ENCODE peak calls at places on chromosomes 5 and 9, in five cellular contexts. One of them, this sample, is unnamed.

GRCh38 chr9:11962327-11962726 is 730.9 kb upstream of the TYRP1 start:
- DNase-seq in iris pigment epithelial cell: no peak
- DNase-seq in activated T-cell treated with anti-CD3 and anti-CD28 coated beads, Interleukin-2, amount 50 U/mL, for 4 hours: no peak
- DNase-seq in T-helper 9 cell: no peak
- DNase-seq in stimulated activated naive CD8-positive, alpha-beta T cell treated with anti-CD3 and anti-CD28 coated beads, Interleukin-15, amount 100 ng/mL, for 72 hours: no peak
- DNase-seq in this sample: no peak

GRCh38 chr9:75152416-75152815 is 64.1 kb downstream of the OSTF1 start:
- DNase-seq in stimulated activated naive CD8-positive, alpha-beta T cell treated with anti-CD3 and anti-CD28 coated beads, Interleukin-15, amount 100 ng/mL, for 72 hours: peak
- DNase-seq in iris pigment epithelial cell: no peak
- DNase-seq in T-helper 9 cell: peak
- DNase-seq in activated T-cell treated with anti-CD3 and anti-CD28 coated beads, Interleukin-2, amount 50 U/mL, for 4 hours: peak
- DNase-seq in this sample: peak

GRCh38 chr9:132006657-132007370 is 72.9 kb downstream of the MED27 start:
- DNase-seq in stimulated activated naive CD8-positive, alpha-beta T cell treated with anti-CD3 and anti-CD28 coated beads, Interleukin-15, amount 100 ng/mL, for 72 hours: peak
- DNase-seq in T-helper 9 cell: no peak
- DNase-seq in activated T-cell treated with anti-CD3 and anti-CD28 coated beads, Interleukin-2, amount 50 U/mL, for 4 hours: no peak
- DNase-seq in iris pigment epithelial cell: peak
- DNase-seq in this sample: no peak

GRCh38 chr9:121268598-121269029 is 652 bp downstream of the GSN start:
- DNase-seq in stimulated activated naive CD8-positive, alpha-beta T cell treated with anti-CD3 and anti-CD28 coated beads, Interleukin-15, amount 100 ng/mL, for 72 hours: no peak
- DNase-seq in T-helper 9 cell: no peak
- DNase-seq in iris pigment epithelial cell: no peak
- DNase-seq in activated T-cell treated with anti-CD3 and anti-CD28 coated beads, Interleukin-2, amount 50 U/mL, for 4 hours: no peak
- DNase-seq in this sample: no peak

GRCh38 chr5:32539981-32540380 is 45.4 kb upstream of the SUB1 start:
- DNase-seq in iris pigment epithelial cell: no peak
- DNase-seq in T-helper 9 cell: no peak
- DNase-seq in stimulated activated naive CD8-positive, alpha-beta T cell treated with anti-CD3 and anti-CD28 coated beads, Interleukin-15, amount 100 ng/mL, for 72 hours: no peak
- DNase-seq in activated T-cell treated with anti-CD3 and anti-CD28 coated beads, Interleukin-2, amount 50 U/mL, for 4 hours: no peak
- DNase-seq in this sample: no peak

GRCh38 chr5:106269252-106269843 is 1401.4 kb downstream of the EFNA5 start:
- DNase-seq in stimulated activated naive CD8-positive, alpha-beta T cell treated with anti-CD3 and anti-CD28 coated beads, Interleukin-15, amount 100 ng/mL, for 72 hours: no peak
- DNase-seq in iris pigment epithelial cell: peak
- DNase-seq in T-helper 9 cell: no peak
- DNase-seq in activated T-cell treated with anti-CD3 and anti-CD28 coated beads, Interleukin-2, amount 50 U/mL, for 4 hours: no peak
- DNase-seq in this sample: no peak

GRCh38 chr5:30279237-30279636 is 914.2 kb upstream of the CDH6 start:
- DNase-seq in T-helper 9 cell: no peak
- DNase-seq in activated T-cell treated with anti-CD3 and anti-CD28 coated beads, Interleukin-2, amount 50 U/mL, for 4 hours: no peak
- DNase-seq in stimulated activated naive CD8-positive, alpha-beta T cell treated with anti-CD3 and anti-CD28 coated beads, Interleukin-15, amount 100 ng/mL, for 72 hours: no peak
- DNase-seq in iris pigment epithelial cell: peak
- DNase-seq in this sample: no peak

GRCh38 chr9:6149315-6149714 is 66.3 kb upstream of the IL33 start:
- DNase-seq in iris pigment epithelial cell: peak
- DNase-seq in activated T-cell treated with anti-CD3 and anti-CD28 coated beads, Interleukin-2, amount 50 U/mL, for 4 hours: no peak
- DNase-seq in T-helper 9 cell: no peak
- DNase-seq in stimulated activated naive CD8-positive, alpha-beta T cell treated with anti-CD3 and anti-CD28 coated beads, Interleukin-15, amount 100 ng/mL, for 72 hours: no peak
- DNase-seq in this sample: no peak

GRCh38 chr5:34767127-34767526 is 71.8 kb upstream of the TTC23L start:
- DNase-seq in stimulated activated naive CD8-positive, alpha-beta T cell treated with anti-CD3 and anti-CD28 coated beads, Interleukin-15, amount 100 ng/mL, for 72 hours: no peak
- DNase-seq in T-helper 9 cell: no peak
- DNase-seq in activated T-cell treated with anti-CD3 and anti-CD28 coated beads, Interleukin-2, amount 50 U/mL, for 4 hours: no peak
- DNase-seq in iris pigment epithelial cell: no peak
- DNase-seq in this sample: no peak

GRCh38 chr9:110364451-110364850 is 26.8 kb upstream of the TXNDC8 start:
- DNase-seq in stimulated activated naive CD8-positive, alpha-beta T cell treated with anti-CD3 and anti-CD28 coated beads, Interleukin-15, amount 100 ng/mL, for 72 hours: no peak
- DNase-seq in iris pigment epithelial cell: no peak
- DNase-seq in activated T-cell treated with anti-CD3 and anti-CD28 coated beads, Interleukin-2, amount 50 U/mL, for 4 hours: no peak
- DNase-seq in T-helper 9 cell: no peak
- DNase-seq in this sample: no peak

This sample was measured in activated CD4-positive, alpha-beta T cell treated with anti-CD3 and anti-CD28 coated beads for 4 hours.